ENCODE peak calls at places on chromosome 16, in seven cellular contexts. Z is CD8-positive, alpha-beta memory T cell; K is cardiac fibroblast; D is skeletal muscle cell; F is coronary artery; G is lower leg skin; S is Karpas-422. J is an unnamed sample.

GRCh38 chr16:66260522-66261290 is 105.8 kb upstream of the CDH5 start:
- DNase-seq in Z (no peak), K (no peak), D (no peak), F (peak), G (no peak), S (no peak), J (no peak)

GRCh38 chr16:27722892-27723450 is 173.0 kb downstream of the KATNIP start:
- DNase-seq in Z (peak), K (no peak), D (no peak), F (no peak), G (no peak), S (no peak), J (no peak)

GRCh38 chr16:49335828-49336227 is 37.8 kb upstream of the C16orf78 start:
- DNase-seq in Z (no peak), K (no peak), D (no peak), F (peak), G (no peak), S (no peak), J (no peak)

GRCh38 chr16:29738514-29738913 is 7.3 kb downstream of the C16orf54 start:
- DNase-seq in Z (peak), K (no peak), D (no peak), F (no peak), G (no peak), S (no peak), J (no peak)

GRCh38 chr16:61713787-61714186 is 322.5 kb downstream of the CDH8 start:
- DNase-seq in Z (no peak), K (no peak), D (no peak), F (no peak), G (no peak), S (no peak), J (no peak)

GRCh38 chr16:56281256-56281805 is 90.0 kb downstream of the GNAO1 start:
- DNase-seq in Z (no peak), K (peak), D (no peak), F (no peak), G (no peak), S (peak), J (peak)

GRCh38 chr16:6884002-6884401 is 448.6 kb upstream of the RBFOX1 start:
- DNase-seq in Z (no peak), K (no peak), D (no peak), F (no peak), G (no peak), S (peak), J (no peak)

GRCh38 chr16:29147710-29148425 is 163.0 kb downstream of the LAT start:
- DNase-seq in Z (no peak), K (no peak), D (no peak), F (no peak), G (no peak), S (no peak), J (no peak)

GRCh38 chr16:12500771-12501170 is 302.9 kb downstream of the CPPED1 start:
- DNase-seq in Z (no peak), K (no peak), D (no peak), F (no peak), G (peak), S (no peak), J (no peak)

GRCh38 chr16:22402191-22402590 is 27.8 kb upstream of the CDR2 start:
- DNase-seq in Z (no peak), K (peak), D (no peak), F (no peak), G (no peak), S (peak), J (no peak)

GRCh38 chr16:48197294-48197693 is 41.5 kb upstream of the ABCC12 start:
- DNase-seq in Z (no peak), K (no peak), D (no peak), F (no peak), G (no peak), S (no peak), J (no peak)

GRCh38 chr16:66905633-66906539 is 12.8 kb downstream of the CDH16 start:
- DNase-seq in Z (no peak), K (no peak), D (no peak), F (no peak), G (no peak), S (peak), J (no peak)

GRCh38 chr16:51851111-51851510 is 695.8 kb downstream of the TOX3 start:
- DNase-seq in Z (no peak), K (no peak), D (no peak), F (no peak), G (no peak), S (no peak), J (no peak)
- H3K4me3 ChIP-seq in Z (no peak), K (no peak), D (no peak), F (no peak), G (no peak), S (no peak), J (no peak)

DNA sequence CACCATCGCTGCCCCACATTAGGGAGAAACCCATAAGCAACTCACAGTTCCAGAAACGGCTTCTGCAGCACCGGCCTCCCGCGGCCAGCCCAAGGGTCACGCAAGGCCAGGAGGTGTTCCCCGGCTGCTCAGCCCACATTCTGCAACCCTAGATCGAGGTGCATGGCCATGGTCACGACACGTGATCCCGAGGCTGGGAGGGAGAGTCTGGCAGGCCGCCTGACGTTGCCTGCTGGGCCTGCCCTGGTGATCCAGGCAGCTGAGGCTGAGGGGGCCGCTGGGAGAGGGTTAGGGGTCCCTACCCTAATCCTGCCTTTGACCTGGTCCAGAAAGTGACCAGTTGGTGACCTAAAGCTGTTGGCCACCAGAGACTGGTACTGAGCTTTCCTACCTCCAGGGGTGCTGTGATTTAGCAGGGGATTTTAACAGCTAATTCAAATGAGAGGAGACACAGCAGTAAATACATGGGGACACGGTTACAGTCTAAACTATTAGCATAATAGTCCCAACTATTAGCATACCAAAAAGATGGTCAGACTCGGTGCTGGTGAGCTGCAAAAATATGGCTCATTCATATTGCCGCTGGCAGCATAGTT is 97.4 kb upstream of the CIBAR2 start:
- DNase-seq in Z (no peak), K (no peak), D (no peak), F (no peak), G (no peak), S (no peak), J (no peak)
- H3K4me3 ChIP-seq in Z (no peak), K (no peak), D (no peak), F (no peak), G (no peak), S (no peak), J (no peak)

GRCh38 chr16:1945559-1946391 is 2.8 kb upstream of the MSRB1 start:
- DNase-seq in Z (no peak), K (no peak), D (no peak), F (no peak), G (no peak), S (no peak), J (no peak)
- H3K4me3 ChIP-seq in Z (no peak), K (no peak), D (no peak), F (no peak), G (no peak), S (no peak), J (no peak)

DNA sequence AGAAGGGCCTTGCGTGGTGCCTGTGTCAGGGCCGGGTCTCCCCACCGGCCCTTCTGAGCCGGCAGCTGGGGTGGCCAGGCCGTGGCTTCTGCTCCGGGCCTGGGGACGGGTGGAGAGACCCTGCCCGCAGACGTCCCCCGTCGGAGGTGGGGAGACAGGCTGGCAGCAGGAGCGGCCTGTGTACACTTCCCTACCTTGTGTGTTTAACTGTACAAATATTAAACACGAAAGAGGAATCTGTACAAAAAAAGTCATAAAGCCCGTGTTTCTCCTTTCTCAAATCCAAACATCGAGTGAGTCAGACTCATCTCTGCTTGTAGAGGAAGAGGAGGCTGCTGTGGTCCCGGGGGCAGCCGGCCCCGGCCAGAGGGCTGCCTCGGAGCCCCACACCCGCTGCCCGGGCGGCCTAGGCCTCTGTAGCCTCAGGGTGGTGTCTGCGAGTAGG is 2.0 kb downstream of the CACNA1H start:
- DNase-seq in Z (no peak), K (peak), D (no peak), F (no peak), G (no peak), S (no peak), J (no peak)
- H3K4me3 ChIP-seq in Z (no peak), K (peak), D (peak), F (peak), G (no peak), S (no peak), J (no peak)

J was measured in fibroblast of mammary gland.